ENCODE peak calls at places on chromosome 11, in six cellular contexts. M is IMR-90, G is A549, Y is K562, U is HepG2, L is GM12878. X is an unnamed sample.
A peak's percentile ranks its signal among the peaks of the same experiment; 100 is the strongest.

GRCh38 chr11:12005476-12005875 is 3.0 kb downstream of the DKK3 start:
- DNase-seq in G (no peak), L (no peak), U (no peak), M (peak; percentile 89), Y (no peak), X (no peak)

GRCh38 chr11:75499423-75500305 is 26.1 kb downstream of the GDPD5 start:
- DNase-seq in L (no peak), U (no peak), Y (no peak), G (peak; percentile 76), M (peak; percentile 95), X (no peak)

GRCh38 chr11:61138940-61139339 is 22.3 kb downstream of the VPS37C start:
- DNase-seq in L (no peak), Y (no peak), U (no peak), G (no peak), M (peak; percentile 76), X (no peak)

GRCh38 chr11:85810871-85811611 is at the start of gene SYTL2:
- DNase-seq in Y (peak; percentile 57), L (no peak), G (peak; percentile 75), M (peak; percentile 48), U (peak; percentile 6), X (peak; percentile 84)

GRCh38 chr11:129644326-129644725 is 171.3 kb upstream of the TMEM45B start:
- DNase-seq in G (no peak), Y (no peak), U (no peak), M (no peak), L (no peak), X (no peak)

GRCh38 chr11:61652135-61652534 is 28.1 kb upstream of the DAGLA start:
- DNase-seq in L (no peak), U (no peak), Y (no peak), M (no peak), G (no peak), X (no peak)

GRCh38 chr11:43830928-43831440 is 49.6 kb upstream of the ALKBH3 start:
- DNase-seq in G (peak; percentile 84), M (peak; percentile 100), L (no peak), U (peak; percentile 82), Y (peak; percentile 34), X (no peak)

GRCh38 chr11:69791266-69791665 is 16.1 kb upstream of the FGF4 start:
- DNase-seq in M (peak; percentile 61), G (no peak), Y (no peak), U (no peak), L (no peak), X (no peak)

GRCh38 chr11:93648168-93648567 is 13.3 kb upstream of the CEP295 start:
- DNase-seq in Y (peak; percentile 17), M (peak; percentile 21), L (no peak), G (no peak), U (peak; percentile 30), X (peak; percentile 32)

GRCh38 chr11:61918251-61919112 is 1.1 kb upstream of the RAB3IL1 start:
- DNase-seq in M (no peak), L (no peak), G (no peak), Y (no peak), U (no peak), X (no peak)

GRCh38 chr11:75697906-75698563 is 19.6 kb upstream of the MOGAT2 start:
- DNase-seq in L (no peak), G (no peak), M (no peak), U (no peak), Y (no peak), X (no peak)

GRCh38 chr11:34977039-34977906 is 60.9 kb downstream of the PDHX start:
- DNase-seq in Y (no peak), M (peak; percentile 94), U (no peak), G (peak; percentile 19), L (no peak), X (no peak)

GRCh38 chr11:17351510-17352176 is at the start of gene NCR3LG1:
- DNase-seq in G (peak; percentile 38), U (peak; percentile 46), M (peak; percentile 77), L (no peak), Y (peak; percentile 73), X (peak; percentile 57)

GRCh38 chr11:1782831-1783724 is 19.4 kb upstream of the CTSD start:
- DNase-seq in G (no peak), U (no peak), M (peak; percentile 52), L (no peak), Y (peak; percentile 57), X (no peak)

GRCh38 chr11:39177678-39178077 is 2281.8 kb downstream of the LRRC4C start:
- DNase-seq in G (no peak), L (no peak), U (no peak), Y (no peak), M (no peak), X (no peak)

GRCh38 chr11:62851807-62852522 is 12.6 kb upstream of the WDR74 start:
- DNase-seq in Y (peak; percentile 34), L (no peak), G (no peak), M (no peak), U (peak; percentile 50), X (no peak)

GRCh38 chr11:133953999-133954398 is 2.8 kb downstream of the IGSF9B start:
- DNase-seq in L (no peak), Y (no peak), U (no peak), G (no peak), M (no peak), X (no peak)

GRCh38 chr11:46050065-46050464 is 71.2 kb downstream of the PHF21A start:
- DNase-seq in L (no peak), G (no peak), Y (no peak), M (peak; percentile 85), U (peak; percentile 27), X (no peak)

GRCh38 chr11:75762885-75763284 is 5.7 kb upstream of the DGAT2 start:
- DNase-seq in M (peak; percentile 54), U (peak; percentile 88), Y (no peak), L (no peak), G (no peak), X (no peak)

GRCh38 chr11:65577756-65578109 is 1.9 kb downstream of the EHBP1L1 start:
- DNase-seq in L (no peak), Y (no peak), G (no peak), M (no peak), U (no peak), X (no peak)

GRCh38 chr11:65576232-65576866 is 496 bp downstream of the EHBP1L1 start:
- DNase-seq in Y (no peak), G (no peak), M (no peak), U (no peak), L (no peak), X (no peak)

GRCh38 chr11:65575568-65576231 is at the start of gene EHBP1L1:
- DNase-seq in L (peak; percentile 70), Y (peak; percentile 81), G (peak; percentile 68), U (no peak), M (peak; percentile 28), X (peak; percentile 55)

GRCh38 chr11:65578134-65578533 is 2.3 kb downstream of the EHBP1L1 start:
- DNase-seq in L (no peak), U (no peak), M (no peak), Y (no peak), G (no peak), X (no peak)

GRCh38 chr11:65576867-65577755 is 1.3 kb downstream of the EHBP1L1 start:
- DNase-seq in U (peak; percentile 49), M (peak; percentile 43), Y (no peak), G (peak; percentile 94), L (no peak), X (no peak)
- TF ChIP-seq BHLHE40 in U (no peak), M (no peak), Y (no peak), G (no peak), L (no peak), X (no peak)

GRCh38 chr11:23023319-23023718 is 163.0 kb upstream of the CCDC179 start:
- DNase-seq in M (peak; percentile 2), Y (no peak), U (no peak), L (no peak), G (no peak), X (no peak)

GRCh38 chr11:23022854-23023253 is 162.6 kb upstream of the CCDC179 start:
- DNase-seq in G (no peak), L (no peak), M (no peak), U (no peak), Y (no peak), X (no peak)

GRCh38 chr11:23021287-23021863 is 161.1 kb upstream of the CCDC179 start:
- DNase-seq in Y (peak; percentile 15), U (peak; percentile 9), L (no peak), G (peak; percentile 8), M (peak; percentile 51), X (peak; percentile 39)
- TF ChIP-seq BHLHE40 in Y (no peak), U (no peak), L (no peak), G (no peak), M (no peak), X (no peak)

GRCh38 chr11:9802291-9802861 is 138.5 kb downstream of the SWAP70 start:
- DNase-seq in G (no peak), M (peak; percentile 91), U (no peak), L (no peak), Y (no peak), X (no peak)
- TF ChIP-seq BHLHE40 in G (no peak), M (no peak), U (no peak), L (no peak), Y (no peak), X (no peak)

DNA sequence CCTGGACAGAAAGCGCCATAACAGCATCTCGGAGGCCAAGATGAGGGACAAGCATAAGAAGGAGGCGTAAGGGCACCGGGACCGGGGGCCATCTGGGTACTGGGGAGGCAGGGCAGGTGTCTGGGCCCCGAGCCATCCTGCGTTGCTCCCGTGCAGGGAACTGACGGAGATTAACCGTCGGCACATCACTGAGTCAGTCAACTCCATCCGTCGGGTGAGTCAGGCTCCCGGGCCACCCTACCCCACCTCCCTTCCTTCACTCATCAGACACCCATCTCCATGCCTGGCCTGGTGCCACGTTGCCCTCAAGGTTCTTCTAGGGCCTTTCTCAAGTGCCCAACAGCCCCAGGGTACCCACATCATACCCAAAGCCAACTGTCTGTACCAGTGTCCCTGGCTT is 15.0 kb downstream of the PLCB3 start:
- DNase-seq in Y (no peak), U (no peak), G (no peak), M (no peak), L (no peak), X (no peak)
- TF ChIP-seq BHLHE40 in Y (no peak), U (no peak), G (no peak), M (no peak), L (no peak), X (no peak)

GRCh38 chr11:73195191-73196007 is 22.7 kb upstream of the P2RY2 start:
- DNase-seq in M (no peak), G (peak; percentile 64), Y (no peak), U (peak; percentile 48), L (no peak), X (no peak)

GRCh38 chr11:73198677-73199076 is 19.4 kb upstream of the P2RY2 start:
- DNase-seq in U (peak; percentile 62), M (no peak), Y (no peak), L (no peak), G (peak; percentile 46), X (no peak)

GRCh38 chr11:73196576-73196975 is 21.5 kb upstream of the P2RY2 start:
- DNase-seq in Y (no peak), U (no peak), L (no peak), G (no peak), M (no peak), X (no peak)

GRCh38 chr11:73199446-73199845 is 18.6 kb upstream of the P2RY2 start:
- DNase-seq in Y (no peak), G (no peak), U (no peak), M (no peak), L (no peak), X (no peak)

GRCh38 chr11:73197348-73197747 is 20.7 kb upstream of the P2RY2 start:
- DNase-seq in G (no peak), L (no peak), Y (no peak), M (no peak), U (no peak), X (no peak)
- TF ChIP-seq BHLHE40 in G (no peak), L (no peak), Y (no peak), M (no peak), U (no peak), X (no peak)

X was measured in HEK293T.